ENCODE peak calls at places on chromosomes 12 and 14, in ten cellular contexts. One of them, this sample, is unnamed.
A peak's percentile ranks its signal among the peaks of the same experiment; 100 is the strongest.

GRCh38 chr14:85516239-85517112 is 13.5 kb upstream of the FLRT2 start:
- DNase-seq in omental fat pad: no peak
- DNase-seq in PC-9: no peak
- DNase-seq in H9: no peak
- DNase-seq in fibroblast of the aortic adventitia: peak; percentile 95
- DNase-seq in astrocyte of the cerebellum: no peak
- DNase-seq in ovary: no peak
- DNase-seq in neural crest cell: no peak
- DNase-seq in Peyer's patch: no peak
- DNase-seq in GM06990: no peak
- DNase-seq in this sample: no peak

GRCh38 chr12:63753743-63754142 is 26.0 kb upstream of the RXYLT1 start:
- DNase-seq in omental fat pad: no peak
- DNase-seq in PC-9: no peak
- DNase-seq in H9: no peak
- DNase-seq in fibroblast of the aortic adventitia: no peak
- DNase-seq in astrocyte of the cerebellum: no peak
- DNase-seq in ovary: no peak
- DNase-seq in neural crest cell: no peak
- DNase-seq in Peyer's patch: no peak
- DNase-seq in GM06990: no peak
- DNase-seq in this sample: no peak

GRCh38 chr14:25052385-25052784 is 2.4 kb upstream of the STXBP6 start:
- DNase-seq in omental fat pad: no peak
- DNase-seq in PC-9: no peak
- DNase-seq in H9: no peak
- DNase-seq in fibroblast of the aortic adventitia: no peak
- DNase-seq in astrocyte of the cerebellum: no peak
- DNase-seq in ovary: no peak
- DNase-seq in neural crest cell: no peak
- DNase-seq in Peyer's patch: no peak
- DNase-seq in GM06990: no peak
- DNase-seq in this sample: no peak

GRCh38 chr14:36129181-36129580 is 47.3 kb downstream of the PTCSC3 start:
- DNase-seq in omental fat pad: no peak
- DNase-seq in PC-9: no peak
- DNase-seq in H9: peak; percentile 65
- DNase-seq in fibroblast of the aortic adventitia: no peak
- DNase-seq in astrocyte of the cerebellum: no peak
- DNase-seq in ovary: no peak
- DNase-seq in neural crest cell: no peak
- DNase-seq in Peyer's patch: no peak
- DNase-seq in GM06990: no peak
- DNase-seq in this sample: no peak

GRCh38 chr12:120323772-120324171 is 3.8 kb downstream of the PLA2G1B start:
- DNase-seq in omental fat pad: no peak
- DNase-seq in PC-9: no peak
- DNase-seq in H9: no peak
- DNase-seq in fibroblast of the aortic adventitia: no peak
- DNase-seq in astrocyte of the cerebellum: no peak
- DNase-seq in ovary: no peak
- DNase-seq in neural crest cell: no peak
- DNase-seq in Peyer's patch: no peak
- DNase-seq in GM06990: no peak
- DNase-seq in this sample: no peak

GRCh38 chr14:29273513-29273912 is 506.9 kb downstream of the FOXG1 start:
- DNase-seq in omental fat pad: no peak
- DNase-seq in PC-9: no peak
- DNase-seq in H9: no peak
- DNase-seq in fibroblast of the aortic adventitia: no peak
- DNase-seq in astrocyte of the cerebellum: no peak
- DNase-seq in ovary: no peak
- DNase-seq in neural crest cell: no peak
- DNase-seq in Peyer's patch: no peak
- DNase-seq in GM06990: no peak
- DNase-seq in this sample: no peak

GRCh38 chr12:11823043-11823442 is 173.6 kb downstream of the ETV6 start:
- DNase-seq in omental fat pad: no peak
- DNase-seq in PC-9: no peak
- DNase-seq in H9: no peak
- DNase-seq in fibroblast of the aortic adventitia: peak; percentile 45
- DNase-seq in astrocyte of the cerebellum: peak; percentile 15
- DNase-seq in ovary: no peak
- DNase-seq in neural crest cell: no peak
- DNase-seq in Peyer's patch: no peak
- DNase-seq in GM06990: no peak
- DNase-seq in this sample: no peak

GRCh38 chr12:64039285-64039871 is 182.7 kb downstream of the KICS2 start:
- DNase-seq in omental fat pad: no peak
- DNase-seq in PC-9: no peak
- DNase-seq in H9: no peak
- DNase-seq in fibroblast of the aortic adventitia: peak; percentile 71
- DNase-seq in astrocyte of the cerebellum: peak; percentile 33
- DNase-seq in ovary: no peak
- DNase-seq in neural crest cell: no peak
- DNase-seq in Peyer's patch: no peak
- DNase-seq in GM06990: no peak
- DNase-seq in this sample: no peak

GRCh38 chr14:44657688-44658388 is 150.8 kb upstream of the FSCB start:
- DNase-seq in omental fat pad: no peak
- DNase-seq in PC-9: no peak
- DNase-seq in H9: no peak
- DNase-seq in fibroblast of the aortic adventitia: peak; percentile 67
- DNase-seq in astrocyte of the cerebellum: no peak
- DNase-seq in ovary: no peak
- DNase-seq in neural crest cell: no peak
- DNase-seq in Peyer's patch: no peak
- DNase-seq in GM06990: no peak
- DNase-seq in this sample: no peak

GRCh38 chr14:61476737-61477410 is 155.5 kb downstream of the PRKCH start:
- DNase-seq in omental fat pad: no peak
- DNase-seq in PC-9: peak; percentile 94
- DNase-seq in H9: no peak
- DNase-seq in fibroblast of the aortic adventitia: peak; percentile 98
- DNase-seq in astrocyte of the cerebellum: peak; percentile 64
- DNase-seq in ovary: no peak
- DNase-seq in neural crest cell: no peak
- DNase-seq in Peyer's patch: peak; percentile 61
- DNase-seq in GM06990: peak; percentile 53
- DNase-seq in this sample: no peak

GRCh38 chr12:24537241-24537860 is 411.6 kb downstream of the BCAT1 start:
- DNase-seq in omental fat pad: no peak
- DNase-seq in PC-9: no peak
- DNase-seq in H9: no peak
- DNase-seq in fibroblast of the aortic adventitia: peak; percentile 2
- DNase-seq in astrocyte of the cerebellum: no peak
- DNase-seq in ovary: no peak
- DNase-seq in neural crest cell: no peak
- DNase-seq in Peyer's patch: no peak
- DNase-seq in GM06990: no peak
- DNase-seq in this sample: no peak

GRCh38 chr12:69123909-69124638 is 115.3 kb upstream of the CPSF6 start:
- DNase-seq in omental fat pad: no peak
- DNase-seq in PC-9: no peak
- DNase-seq in H9: no peak
- DNase-seq in fibroblast of the aortic adventitia: no peak
- DNase-seq in astrocyte of the cerebellum: no peak
- DNase-seq in ovary: no peak
- DNase-seq in neural crest cell: no peak
- DNase-seq in Peyer's patch: no peak
- DNase-seq in GM06990: no peak
- DNase-seq in this sample: no peak

GRCh38 chr12:54431911-54432814 is 13.1 kb upstream of the ITGA5 start:
- DNase-seq in omental fat pad: peak; percentile 70
- DNase-seq in PC-9: no peak
- DNase-seq in H9: peak; percentile 82
- DNase-seq in fibroblast of the aortic adventitia: peak; percentile 92
- DNase-seq in astrocyte of the cerebellum: no peak
- DNase-seq in ovary: peak; percentile 70
- DNase-seq in neural crest cell: no peak
- DNase-seq in Peyer's patch: no peak
- DNase-seq in GM06990: no peak
- DNase-seq in this sample: no peak

GRCh38 chr12:51209259-51209658 is 8.6 kb downstream of the POU6F1 start:
- DNase-seq in omental fat pad: no peak
- DNase-seq in PC-9: no peak
- DNase-seq in H9: no peak
- DNase-seq in fibroblast of the aortic adventitia: no peak
- DNase-seq in astrocyte of the cerebellum: no peak
- DNase-seq in ovary: no peak
- DNase-seq in neural crest cell: no peak
- DNase-seq in Peyer's patch: no peak
- DNase-seq in GM06990: no peak
- DNase-seq in this sample: no peak

GRCh38 chr12:9276990-9277389 is 68.8 kb upstream of the PZP start:
- DNase-seq in omental fat pad: no peak
- DNase-seq in PC-9: no peak
- DNase-seq in H9: no peak
- DNase-seq in fibroblast of the aortic adventitia: no peak
- DNase-seq in astrocyte of the cerebellum: no peak
- DNase-seq in ovary: no peak
- DNase-seq in neural crest cell: no peak
- DNase-seq in Peyer's patch: no peak
- DNase-seq in GM06990: no peak
- DNase-seq in this sample: no peak

GRCh38 chr14:35159742-35160409 is 37.5 kb downstream of the PRORP start:
- DNase-seq in omental fat pad: no peak
- DNase-seq in PC-9: peak; percentile 84
- DNase-seq in H9: no peak
- DNase-seq in fibroblast of the aortic adventitia: peak; percentile 87
- DNase-seq in astrocyte of the cerebellum: peak; percentile 67
- DNase-seq in ovary: no peak
- DNase-seq in neural crest cell: no peak
- DNase-seq in Peyer's patch: no peak
- DNase-seq in GM06990: peak; percentile 20
- DNase-seq in this sample: no peak

GRCh38 chr12:6698352-6699046 is 2.1 kb downstream of the PIANP start:
- DNase-seq in omental fat pad: no peak
- DNase-seq in PC-9: no peak
- DNase-seq in H9: no peak
- DNase-seq in fibroblast of the aortic adventitia: no peak
- DNase-seq in astrocyte of the cerebellum: no peak
- DNase-seq in ovary: no peak
- DNase-seq in neural crest cell: no peak
- DNase-seq in Peyer's patch: no peak
- DNase-seq in GM06990: no peak
- DNase-seq in this sample: no peak

GRCh38 chr14:37991027-37991426 is 216.7 kb upstream of the SSTR1 start:
- DNase-seq in omental fat pad: no peak
- DNase-seq in PC-9: no peak
- DNase-seq in H9: no peak
- DNase-seq in fibroblast of the aortic adventitia: no peak
- DNase-seq in astrocyte of the cerebellum: no peak
- DNase-seq in ovary: no peak
- DNase-seq in neural crest cell: no peak
- DNase-seq in Peyer's patch: no peak
- DNase-seq in GM06990: no peak
- DNase-seq in this sample: no peak

GRCh38 chr12:61896436-61896835 is 363.8 kb upstream of the USP15 start:
- DNase-seq in omental fat pad: no peak
- DNase-seq in PC-9: no peak
- DNase-seq in H9: no peak
- DNase-seq in fibroblast of the aortic adventitia: no peak
- DNase-seq in astrocyte of the cerebellum: no peak
- DNase-seq in ovary: no peak
- DNase-seq in neural crest cell: no peak
- DNase-seq in Peyer's patch: no peak
- DNase-seq in GM06990: no peak
- DNase-seq in this sample: no peak

GRCh38 chr12:61902403-61902802 is 357.8 kb upstream of the USP15 start:
- DNase-seq in omental fat pad: no peak
- DNase-seq in PC-9: no peak
- DNase-seq in H9: no peak
- DNase-seq in fibroblast of the aortic adventitia: no peak
- DNase-seq in astrocyte of the cerebellum: no peak
- DNase-seq in ovary: no peak
- DNase-seq in neural crest cell: no peak
- DNase-seq in Peyer's patch: no peak
- DNase-seq in GM06990: no peak
- DNase-seq in this sample: no peak
- TF ChIP-seq CTCF in omental fat pad: no peak
- TF ChIP-seq CTCF in PC-9: no peak
- TF ChIP-seq CTCF in H9: no peak
- TF ChIP-seq CTCF in fibroblast of the aortic adventitia: no peak
- TF ChIP-seq CTCF in astrocyte of the cerebellum: no peak
- TF ChIP-seq CTCF in ovary: no peak
- TF ChIP-seq CTCF in neural crest cell: no peak
- TF ChIP-seq CTCF in Peyer's patch: no peak
- TF ChIP-seq CTCF in GM06990: no peak
- TF ChIP-seq CTCF in this sample: no peak

GRCh38 chr12:123238330-123238682 is 5.1 kb downstream of the MTRFR start:
- DNase-seq in omental fat pad: no peak
- DNase-seq in PC-9: no peak
- DNase-seq in H9: no peak
- DNase-seq in fibroblast of the aortic adventitia: no peak
- DNase-seq in astrocyte of the cerebellum: no peak
- DNase-seq in ovary: no peak
- DNase-seq in neural crest cell: no peak
- DNase-seq in Peyer's patch: no peak
- DNase-seq in GM06990: no peak
- DNase-seq in this sample: no peak
- TF ChIP-seq CTCF in omental fat pad: no peak
- TF ChIP-seq CTCF in PC-9: peak; percentile 2
- TF ChIP-seq CTCF in H9: no peak
- TF ChIP-seq CTCF in fibroblast of the aortic adventitia: no peak
- TF ChIP-seq CTCF in astrocyte of the cerebellum: no peak
- TF ChIP-seq CTCF in ovary: no peak
- TF ChIP-seq CTCF in neural crest cell: peak; percentile 26
- TF ChIP-seq CTCF in Peyer's patch: no peak
- TF ChIP-seq CTCF in GM06990: no peak
- TF ChIP-seq CTCF in this sample: no peak

GRCh38 chr12:19181666-19182426 is 52.3 kb downstream of the PLEKHA5 start:
- DNase-seq in omental fat pad: no peak
- DNase-seq in PC-9: no peak
- DNase-seq in H9: no peak
- DNase-seq in fibroblast of the aortic adventitia: peak; percentile 50
- DNase-seq in astrocyte of the cerebellum: no peak
- DNase-seq in ovary: no peak
- DNase-seq in neural crest cell: no peak
- DNase-seq in Peyer's patch: no peak
- DNase-seq in GM06990: no peak
- DNase-seq in this sample: no peak
- TF ChIP-seq CTCF in omental fat pad: no peak
- TF ChIP-seq CTCF in PC-9: no peak
- TF ChIP-seq CTCF in H9: no peak
- TF ChIP-seq CTCF in fibroblast of the aortic adventitia: peak; percentile 17
- TF ChIP-seq CTCF in astrocyte of the cerebellum: peak; percentile 25
- TF ChIP-seq CTCF in ovary: no peak
- TF ChIP-seq CTCF in neural crest cell: peak; percentile 49
- TF ChIP-seq CTCF in Peyer's patch: no peak
- TF ChIP-seq CTCF in GM06990: peak; percentile 9
- TF ChIP-seq CTCF in this sample: peak; percentile 27

DNA sequence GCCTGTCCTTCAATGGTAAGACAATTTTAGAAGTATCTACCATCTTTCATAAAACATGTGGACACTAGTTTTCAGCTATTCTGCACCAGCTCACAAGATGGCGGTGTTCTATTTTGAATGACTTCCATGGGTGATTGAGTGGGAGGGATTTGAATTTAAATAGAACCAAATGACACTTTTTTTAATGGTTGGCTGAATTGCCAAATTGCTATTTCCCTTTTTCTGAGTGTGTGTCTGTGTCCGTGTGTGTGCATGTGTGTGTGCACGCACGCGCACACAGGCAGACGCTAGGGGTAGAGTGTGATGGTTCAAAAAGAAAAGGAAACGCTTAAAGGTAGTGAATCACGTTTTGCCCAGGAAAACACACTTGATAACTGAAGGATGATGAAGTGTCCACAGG is 362.6 kb downstream of the DAD1 start:
- DNase-seq in omental fat pad: no peak
- DNase-seq in PC-9: no peak
- DNase-seq in H9: no peak
- DNase-seq in fibroblast of the aortic adventitia: no peak
- DNase-seq in astrocyte of the cerebellum: no peak
- DNase-seq in ovary: no peak
- DNase-seq in neural crest cell: no peak
- DNase-seq in Peyer's patch: peak; percentile 34
- DNase-seq in GM06990: peak; percentile 6
- DNase-seq in this sample: no peak
- TF ChIP-seq CTCF in omental fat pad: no peak
- TF ChIP-seq CTCF in PC-9: peak; percentile 41
- TF ChIP-seq CTCF in H9: peak; percentile 70
- TF ChIP-seq CTCF in fibroblast of the aortic adventitia: no peak
- TF ChIP-seq CTCF in astrocyte of the cerebellum: peak; percentile 9
- TF ChIP-seq CTCF in ovary: no peak
- TF ChIP-seq CTCF in neural crest cell: no peak
- TF ChIP-seq CTCF in Peyer's patch: peak; percentile 34
- TF ChIP-seq CTCF in GM06990: peak; percentile 40
- TF ChIP-seq CTCF in this sample: peak; percentile 2

This sample was measured in D721Med.